ENCODE peak calls at places on chromosomes 2 and 18, in seven cellular contexts. A is IMR-90, O is H1, I is neuronal stem cell, L is mesenchymal stem cell, D is H9, H is trophoblast cell. K is an unnamed sample.

GRCh38 chr2:124001681-124002080 is 23.4 kb upstream of the CNTNAP5 start:
- DNase-seq in A (no peak), O (no peak), I (no peak), L (no peak), D (no peak), H (no peak), K (no peak)

GRCh38 chr2:49044680-49045079 is 109.6 kb downstream of the FSHR start:
- DNase-seq in A (no peak), O (no peak), I (peak), L (peak), D (no peak), H (no peak), K (peak)

GRCh38 chr2:142280846-142281245 is 150.0 kb upstream of the LRP1B start:
- DNase-seq in A (no peak), O (no peak), I (no peak), L (no peak), D (no peak), H (no peak), K (no peak)

GRCh38 chr2:239826786-239827510 is 198.2 kb downstream of the NDUFA10 start:
- DNase-seq in A (no peak), O (no peak), I (no peak), L (no peak), D (peak), H (no peak), K (no peak)

GRCh38 chr2:239157269-239157668 is 243.6 kb downstream of the HDAC4 start:
- DNase-seq in A (no peak), O (no peak), I (no peak), L (no peak), D (peak), H (peak), K (no peak)

GRCh38 chr2:3302751-3303582 is 74.7 kb downstream of the EIPR1 start:
- DNase-seq in A (no peak), O (no peak), I (peak), L (no peak), D (no peak), H (no peak), K (peak)

GRCh38 chr2:236867441-236868260 is 218.0 kb upstream of the COPS8 start:
- DNase-seq in A (no peak), O (peak), I (no peak), L (peak), D (peak), H (peak), K (peak)

GRCh38 chr2:1995987-1996386 is 251.7 kb upstream of the PXDN start:
- DNase-seq in A (no peak), O (no peak), I (no peak), L (no peak), D (no peak), H (no peak), K (no peak)

GRCh38 chr18:75249672-75250470 is 39.3 kb downstream of the TSHZ1 start:
- DNase-seq in A (no peak), O (no peak), I (no peak), L (no peak), D (no peak), H (no peak), K (no peak)

GRCh38 chr2:143083636-143084035 is 45.6 kb upstream of the ARHGAP15 start:
- DNase-seq in A (peak), O (no peak), I (no peak), L (peak), D (no peak), H (no peak), K (peak)

GRCh38 chr2:223744580-223744979 is 92.8 kb downstream of the AP1S3 start:
- DNase-seq in A (peak), O (no peak), I (no peak), L (peak), D (no peak), H (no peak), K (peak)

GRCh38 chr2:221075203-221075602 is 496.9 kb downstream of the EPHA4 start:
- DNase-seq in A (peak), O (no peak), I (no peak), L (peak), D (no peak), H (no peak), K (no peak)

GRCh38 chr2:237438082-237438925 is 24.3 kb upstream of the COL6A3 start:
- DNase-seq in A (no peak), O (no peak), I (no peak), L (no peak), D (peak), H (no peak), K (peak)

GRCh38 chr2:143953386-143953785 is 566.5 kb downstream of the ZEB2 start:
- DNase-seq in A (no peak), O (no peak), I (no peak), L (peak), D (no peak), H (no peak), K (no peak)

GRCh38 chr18:25516747-25517498 is 165.0 kb upstream of the ZNF521 start:
- DNase-seq in A (no peak), O (no peak), I (peak), L (no peak), D (no peak), H (peak), K (peak)

GRCh38 chr2:123953848-123954247 is 71.2 kb upstream of the CNTNAP5 start:
- DNase-seq in A (peak), O (no peak), I (no peak), L (peak), D (no peak), H (no peak), K (no peak)

GRCh38 chr2:199195893-199196502 is 261.7 kb downstream of the SATB2 start:
- DNase-seq in A (no peak), O (no peak), I (no peak), L (no peak), D (no peak), H (no peak), K (no peak)

GRCh38 chr2:216424305-216424704 is 12.0 kb downstream of the SMARCAL1 start:
- DNase-seq in A (no peak), O (no peak), I (no peak), L (no peak), D (no peak), H (no peak), K (no peak)

GRCh38 chr18:40695526-40695925 is 1259.5 kb upstream of the PIK3C3 start:
- DNase-seq in A (no peak), O (no peak), I (no peak), L (no peak), D (no peak), H (no peak), K (no peak)

GRCh38 chr2:101310591-101311389 is 2.3 kb upstream of the RNF149 start:
- DNase-seq in A (peak), O (no peak), I (no peak), L (no peak), D (no peak), H (no peak), K (no peak)

GRCh38 chr18:26307161-26307773 is 81.0 kb downstream of the TAF4B start:
- DNase-seq in A (peak), O (no peak), I (peak), L (peak), D (no peak), H (peak), K (peak)

GRCh38 chr2:235278771-235279355 is 215.0 kb upstream of the AGAP1 start:
- DNase-seq in A (no peak), O (no peak), I (no peak), L (no peak), D (no peak), H (no peak), K (no peak)

GRCh38 chr2:237012577-237013237 is 73.0 kb upstream of the COPS8 start:
- DNase-seq in A (peak), O (no peak), I (no peak), L (peak), D (no peak), H (peak), K (peak)

GRCh38 chr2:36620321-36620720 is 22.4 kb upstream of the FEZ2 start:
- DNase-seq in A (no peak), O (no peak), I (no peak), L (no peak), D (no peak), H (no peak), K (no peak)

GRCh38 chr2:217880891-217881290 is 121.9 kb downstream of the TNS1 start:
- DNase-seq in A (no peak), O (no peak), I (peak), L (no peak), D (no peak), H (no peak), K (no peak)

GRCh38 chr2:213416832-213417231 is 132.6 kb downstream of the SPAG16 start:
- DNase-seq in A (no peak), O (no peak), I (no peak), L (peak), D (no peak), H (no peak), K (peak)

GRCh38 chr2:218028562-218029348 is 26.0 kb upstream of the TNS1 start:
- DNase-seq in A (no peak), O (no peak), I (no peak), L (no peak), D (peak), H (no peak), K (no peak)

GRCh38 chr18:48170651-48171050 is 238.5 kb downstream of the ZBTB7C start:
- DNase-seq in A (no peak), O (no peak), I (no peak), L (no peak), D (no peak), H (no peak), K (no peak)

GRCh38 chr2:187959821-187960220 is 331.9 kb upstream of the GULP1 start:
- DNase-seq in A (peak), O (no peak), I (no peak), L (peak), D (no peak), H (no peak), K (no peak)
- H2AK5ac ChIP-seq in A (no peak), O (no peak), I (no peak), L (no peak), D (no peak), H (no peak), K (no peak)

GRCh38 chr2:27839022-27839618 is 51.1 kb downstream of the RBKS start:
- DNase-seq in A (no peak), O (no peak), I (no peak), L (no peak), D (no peak), H (no peak), K (no peak)
- H2BK5ac ChIP-seq in A (no peak), O (no peak), I (no peak), L (no peak), D (no peak), H (no peak), K (no peak)

DNA sequence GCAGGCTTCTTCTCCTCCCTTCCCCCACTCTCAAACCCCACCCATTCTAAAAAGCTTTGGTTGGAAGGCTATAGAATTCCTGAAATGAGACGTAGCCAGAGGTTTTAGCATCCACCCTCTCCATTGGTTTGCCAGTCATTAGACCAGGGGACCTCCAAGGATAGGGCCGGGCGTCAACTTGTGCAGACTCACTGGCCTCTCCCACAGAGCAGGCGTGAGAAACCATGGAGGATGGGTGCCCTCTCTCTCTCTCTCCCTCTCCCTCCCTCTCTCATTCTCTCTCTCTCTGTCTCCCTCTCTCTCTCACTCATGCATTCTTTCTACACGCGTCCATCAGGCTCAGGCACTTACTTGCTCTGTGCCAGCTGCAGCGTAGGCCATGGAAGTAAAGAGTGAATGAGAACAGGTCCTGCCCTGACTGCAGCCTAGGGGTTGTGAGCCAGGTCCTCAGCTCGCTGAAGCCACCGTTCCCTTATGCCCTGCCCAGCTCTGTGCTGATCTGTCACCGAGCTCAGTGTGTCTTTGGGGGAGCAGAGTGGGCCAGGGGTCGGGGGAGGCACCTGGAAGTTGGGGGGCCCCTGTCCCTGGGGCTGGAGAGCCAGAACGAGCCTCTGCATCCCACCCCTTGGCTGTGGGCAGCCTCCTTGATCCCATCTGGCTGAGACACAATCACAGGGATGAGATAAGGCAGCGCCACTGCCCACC is 304.4 kb upstream of the HS6ST1 start:
- DNase-seq in A (peak), O (no peak), I (no peak), L (no peak), D (no peak), H (no peak), K (no peak)
- H4K8ac ChIP-seq in A (peak), O (no peak), I (no peak), L (no peak), D (no peak), H (no peak), K (no peak)

GRCh38 chr2:29590211-29590610 is 331.2 kb downstream of the ALK start:
- DNase-seq in A (no peak), O (no peak), I (no peak), L (no peak), D (no peak), H (no peak), K (no peak)

GRCh38 chr2:29587791-29588190 is 333.6 kb downstream of the ALK start:
- DNase-seq in A (peak), O (no peak), I (no peak), L (no peak), D (no peak), H (no peak), K (no peak)

GRCh38 chr2:29589440-29590103 is 331.8 kb downstream of the ALK start:
- DNase-seq in A (no peak), O (no peak), I (no peak), L (no peak), D (no peak), H (no peak), K (no peak)

GRCh38 chr2:29596584-29596983 is 324.8 kb downstream of the ALK start:
- DNase-seq in A (no peak), O (no peak), I (no peak), L (no peak), D (no peak), H (no peak), K (no peak)

GRCh38 chr2:29591600-29591999 is 329.8 kb downstream of the ALK start:
- DNase-seq in A (no peak), O (no peak), I (no peak), L (no peak), D (no peak), H (no peak), K (no peak)
- H2AK5ac ChIP-seq in A (no peak), O (no peak), I (no peak), L (no peak), D (no peak), H (no peak), K (no peak)

GRCh38 chr2:129192117-129192516 is 787.3 kb upstream of the RAB6C start:
- DNase-seq in A (no peak), O (no peak), I (no peak), L (no peak), D (peak), H (no peak), K (peak)

GRCh38 chr2:129191530-129191929 is 787.9 kb upstream of the RAB6C start:
- DNase-seq in A (no peak), O (peak), I (peak), L (no peak), D (peak), H (peak), K (peak)

GRCh38 chr2:129189617-129190016 is 789.8 kb upstream of the RAB6C start:
- DNase-seq in A (no peak), O (no peak), I (no peak), L (no peak), D (peak), H (no peak), K (peak)

GRCh38 chr2:129192841-129193253 is 786.6 kb upstream of the RAB6C start:
- DNase-seq in A (no peak), O (no peak), I (no peak), L (no peak), D (no peak), H (no peak), K (peak)

GRCh38 chr2:129193961-129194360 is 785.5 kb upstream of the RAB6C start:
- DNase-seq in A (no peak), O (no peak), I (no peak), L (no peak), D (peak), H (no peak), K (peak)
- H2BK5ac ChIP-seq in A (no peak), O (no peak), I (no peak), L (no peak), D (no peak), H (no peak), K (no peak)

DNA sequence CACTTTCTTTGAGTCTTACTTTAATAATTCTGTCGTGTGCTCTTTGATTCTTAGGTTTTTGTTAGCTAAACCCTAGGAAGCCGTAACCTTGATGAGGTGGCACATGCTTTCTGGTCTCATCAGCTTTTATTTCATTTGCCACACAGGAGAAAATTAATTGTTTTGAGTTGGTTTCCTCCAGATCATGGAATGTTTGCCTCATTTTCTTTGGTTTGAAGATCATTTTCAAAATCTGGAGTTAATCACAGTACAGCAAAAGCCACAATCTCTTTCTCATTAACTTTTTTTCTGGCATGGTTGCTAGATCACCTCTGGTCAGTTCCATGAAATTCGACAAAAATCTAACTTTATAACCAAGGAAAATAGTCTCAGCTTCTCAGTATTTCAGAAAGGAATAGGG is 182.9 kb downstream of the MYO1B start:
- DNase-seq in A (no peak), O (no peak), I (no peak), L (no peak), D (no peak), H (no peak), K (no peak)
- H4K8ac ChIP-seq in A (no peak), O (no peak), I (no peak), L (no peak), D (no peak), H (no peak), K (no peak)

GRCh38 chr2:10865841-10866240 is 45.9 kb upstream of the KCNF1 start:
- DNase-seq in A (no peak), O (no peak), I (no peak), L (no peak), D (no peak), H (no peak), K (no peak)
- H2AK5ac ChIP-seq in A (no peak), O (no peak), I (no peak), L (no peak), D (no peak), H (no peak), K (no peak)

GRCh38 chr2:189498205-189498604 is 56.9 kb downstream of the WDR75 start:
- DNase-seq in A (peak), O (no peak), I (no peak), L (no peak), D (no peak), H (no peak), K (no peak)

GRCh38 chr2:189487283-189488280 is 46.3 kb downstream of the WDR75 start:
- DNase-seq in A (no peak), O (no peak), I (no peak), L (no peak), D (no peak), H (peak), K (no peak)

GRCh38 chr2:189492451-189492850 is 51.2 kb downstream of the WDR75 start:
- DNase-seq in A (peak), O (no peak), I (no peak), L (no peak), D (no peak), H (no peak), K (no peak)
- H2BK5ac ChIP-seq in A (no peak), O (no peak), I (no peak), L (no peak), D (no peak), H (no peak), K (no peak)

K was measured in mesendoderm.